ENCODE peak calls at places on chromosomes 16 and 17, in eight cellular contexts. One of them, this sample, is unnamed.

GRCh38 chr16:85172465-85173071 is 60.3 kb upstream of the CIBAR2 start:
- DNase-seq in heart right ventricle: peak; percentile 47
- DNase-seq in lung: no peak
- DNase-seq in CD8-positive, alpha-beta memory T cell: no peak
- DNase-seq in CD8-positive, alpha-beta T cell: no peak
- DNase-seq in A549: peak; percentile 66
- DNase-seq in Peyer's patch: no peak
- DNase-seq in kidney: peak; percentile 74
- DNase-seq in this sample: no peak

GRCh38 chr17:78144736-78145641 is 1.2 kb upstream of the C17orf99 start:
- DNase-seq in heart right ventricle: peak; percentile 64
- DNase-seq in lung: peak; percentile 90
- DNase-seq in CD8-positive, alpha-beta memory T cell: no peak
- DNase-seq in CD8-positive, alpha-beta T cell: no peak
- DNase-seq in A549: no peak
- DNase-seq in Peyer's patch: no peak
- DNase-seq in kidney: peak; percentile 93
- DNase-seq in this sample: no peak

GRCh38 chr17:42456223-42457106 is 2.2 kb upstream of the ATP6V0A1 start:
- DNase-seq in heart right ventricle: no peak
- DNase-seq in lung: no peak
- DNase-seq in CD8-positive, alpha-beta memory T cell: peak; percentile 6
- DNase-seq in CD8-positive, alpha-beta T cell: peak; percentile 17
- DNase-seq in A549: no peak
- DNase-seq in Peyer's patch: peak; percentile 37
- DNase-seq in kidney: no peak
- DNase-seq in this sample: no peak

GRCh38 chr17:47741109-47741792 is 8.2 kb downstream of the TBX21 start:
- DNase-seq in heart right ventricle: no peak
- DNase-seq in lung: peak; percentile 15
- DNase-seq in CD8-positive, alpha-beta memory T cell: no peak
- DNase-seq in CD8-positive, alpha-beta T cell: no peak
- DNase-seq in A549: no peak
- DNase-seq in Peyer's patch: peak; percentile 13
- DNase-seq in kidney: no peak
- DNase-seq in this sample: no peak

GRCh38 chr17:77772461-77772897 is 186.0 kb upstream of the TNRC6C start:
- DNase-seq in heart right ventricle: peak; percentile 76
- DNase-seq in lung: peak; percentile 53
- DNase-seq in CD8-positive, alpha-beta memory T cell: peak; percentile 52
- DNase-seq in CD8-positive, alpha-beta T cell: peak; percentile 67
- DNase-seq in A549: peak; percentile 86
- DNase-seq in Peyer's patch: peak; percentile 62
- DNase-seq in kidney: peak; percentile 73
- DNase-seq in this sample: no peak

GRCh38 chr17:76527430-76528111 is 9.9 kb downstream of the CYGB start:
- DNase-seq in heart right ventricle: peak; percentile 76
- DNase-seq in lung: peak; percentile 57
- DNase-seq in CD8-positive, alpha-beta memory T cell: peak; percentile 30
- DNase-seq in CD8-positive, alpha-beta T cell: peak; percentile 67
- DNase-seq in A549: no peak
- DNase-seq in Peyer's patch: peak; percentile 91
- DNase-seq in kidney: peak; percentile 89
- DNase-seq in this sample: peak; percentile 38

GRCh38 chr17:82370471-82371332 is 863 bp upstream of the UTS2R start:
- DNase-seq in heart right ventricle: no peak
- DNase-seq in lung: no peak
- DNase-seq in CD8-positive, alpha-beta memory T cell: no peak
- DNase-seq in CD8-positive, alpha-beta T cell: no peak
- DNase-seq in A549: no peak
- DNase-seq in Peyer's patch: peak; percentile 32
- DNase-seq in kidney: peak; percentile 69
- DNase-seq in this sample: no peak

GRCh38 chr16:11877374-11877773 is 26.0 kb upstream of the RSL1D1 start:
- DNase-seq in heart right ventricle: no peak
- DNase-seq in lung: no peak
- DNase-seq in CD8-positive, alpha-beta memory T cell: no peak
- DNase-seq in CD8-positive, alpha-beta T cell: no peak
- DNase-seq in A549: no peak
- DNase-seq in Peyer's patch: no peak
- DNase-seq in kidney: no peak
- DNase-seq in this sample: no peak

GRCh38 chr17:48502901-48503300 is 27.9 kb downstream of the HOXB1 start:
- DNase-seq in heart right ventricle: no peak
- DNase-seq in lung: no peak
- DNase-seq in CD8-positive, alpha-beta memory T cell: no peak
- DNase-seq in CD8-positive, alpha-beta T cell: no peak
- DNase-seq in A549: no peak
- DNase-seq in Peyer's patch: no peak
- DNase-seq in kidney: no peak
- DNase-seq in this sample: no peak

GRCh38 chr17:12070561-12070960 is 49.9 kb downstream of the MAP2K4 start:
- DNase-seq in heart right ventricle: no peak
- DNase-seq in lung: no peak
- DNase-seq in CD8-positive, alpha-beta memory T cell: no peak
- DNase-seq in CD8-positive, alpha-beta T cell: no peak
- DNase-seq in A549: no peak
- DNase-seq in Peyer's patch: no peak
- DNase-seq in kidney: no peak
- DNase-seq in this sample: no peak

GRCh38 chr16:53817117-53817516 is 113.2 kb downstream of the FTO start:
- DNase-seq in heart right ventricle: no peak
- DNase-seq in lung: no peak
- DNase-seq in CD8-positive, alpha-beta memory T cell: no peak
- DNase-seq in CD8-positive, alpha-beta T cell: no peak
- DNase-seq in A549: peak; percentile 62
- DNase-seq in Peyer's patch: no peak
- DNase-seq in kidney: no peak
- DNase-seq in this sample: no peak

GRCh38 chr16:75074920-75075687 is 41.5 kb downstream of the LDHD start:
- DNase-seq in heart right ventricle: no peak
- DNase-seq in lung: peak; percentile 33
- DNase-seq in CD8-positive, alpha-beta memory T cell: peak; percentile 84
- DNase-seq in CD8-positive, alpha-beta T cell: peak; percentile 84
- DNase-seq in A549: no peak
- DNase-seq in Peyer's patch: peak; percentile 87
- DNase-seq in kidney: peak; percentile 80
- DNase-seq in this sample: no peak

GRCh38 chr17:17781591-17782424 is 55.0 kb downstream of the SREBF1 start:
- DNase-seq in heart right ventricle: peak; percentile 85
- DNase-seq in lung: peak; percentile 58
- DNase-seq in CD8-positive, alpha-beta memory T cell: peak; percentile 33
- DNase-seq in CD8-positive, alpha-beta T cell: peak; percentile 27
- DNase-seq in A549: peak; percentile 43
- DNase-seq in Peyer's patch: no peak
- DNase-seq in kidney: peak; percentile 92
- DNase-seq in this sample: no peak

GRCh38 chr16:87948119-87948545 is 3.1 kb upstream of the BANP start:
- DNase-seq in heart right ventricle: no peak
- DNase-seq in lung: no peak
- DNase-seq in CD8-positive, alpha-beta memory T cell: no peak
- DNase-seq in CD8-positive, alpha-beta T cell: no peak
- DNase-seq in A549: no peak
- DNase-seq in Peyer's patch: peak; percentile 38
- DNase-seq in kidney: peak; percentile 20
- DNase-seq in this sample: no peak

GRCh38 chr17:21214777-21215541 is 998 bp upstream of the TMEM11 start:
- DNase-seq in heart right ventricle: no peak
- DNase-seq in lung: no peak
- DNase-seq in CD8-positive, alpha-beta memory T cell: no peak
- DNase-seq in CD8-positive, alpha-beta T cell: no peak
- DNase-seq in A549: peak; percentile 28
- DNase-seq in Peyer's patch: no peak
- DNase-seq in kidney: no peak
- DNase-seq in this sample: no peak

GRCh38 chr17:29565643-29566472 is 979 bp downstream of the ABHD15 start:
- DNase-seq in heart right ventricle: peak; percentile 42
- DNase-seq in lung: peak; percentile 46
- DNase-seq in CD8-positive, alpha-beta memory T cell: peak; percentile 39
- DNase-seq in CD8-positive, alpha-beta T cell: peak; percentile 63
- DNase-seq in A549: peak; percentile 70
- DNase-seq in Peyer's patch: peak; percentile 67
- DNase-seq in kidney: peak; percentile 86
- DNase-seq in this sample: no peak

GRCh38 chr17:67868176-67868575 is 42.9 kb downstream of the BPTF start:
- DNase-seq in heart right ventricle: no peak
- DNase-seq in lung: no peak
- DNase-seq in CD8-positive, alpha-beta memory T cell: no peak
- DNase-seq in CD8-positive, alpha-beta T cell: no peak
- DNase-seq in A549: no peak
- DNase-seq in Peyer's patch: no peak
- DNase-seq in kidney: no peak
- DNase-seq in this sample: no peak

GRCh38 chr17:65018612-65019290 is 37.8 kb downstream of the GNA13 start:
- DNase-seq in heart right ventricle: no peak
- DNase-seq in lung: no peak
- DNase-seq in CD8-positive, alpha-beta memory T cell: no peak
- DNase-seq in CD8-positive, alpha-beta T cell: no peak
- DNase-seq in A549: no peak
- DNase-seq in Peyer's patch: no peak
- DNase-seq in kidney: no peak
- DNase-seq in this sample: no peak

GRCh38 chr17:7897090-7897489 is 8.5 kb downstream of the CHD3 start:
- DNase-seq in heart right ventricle: no peak
- DNase-seq in lung: no peak
- DNase-seq in CD8-positive, alpha-beta memory T cell: no peak
- DNase-seq in CD8-positive, alpha-beta T cell: no peak
- DNase-seq in A549: no peak
- DNase-seq in Peyer's patch: no peak
- DNase-seq in kidney: no peak
- DNase-seq in this sample: no peak

GRCh38 chr17:77332034-77332971 is 191.5 kb downstream of the SEC14L1 start:
- DNase-seq in heart right ventricle: no peak
- DNase-seq in lung: peak; percentile 29
- DNase-seq in CD8-positive, alpha-beta memory T cell: peak; percentile 34
- DNase-seq in CD8-positive, alpha-beta T cell: peak; percentile 52
- DNase-seq in A549: no peak
- DNase-seq in Peyer's patch: peak; percentile 69
- DNase-seq in kidney: peak; percentile 59
- DNase-seq in this sample: no peak

GRCh38 chr17:61414141-61414935 is 14.7 kb downstream of the TBX2 start:
- DNase-seq in heart right ventricle: no peak
- DNase-seq in lung: peak; percentile 59
- DNase-seq in CD8-positive, alpha-beta memory T cell: no peak
- DNase-seq in CD8-positive, alpha-beta T cell: peak; percentile 9
- DNase-seq in A549: no peak
- DNase-seq in Peyer's patch: peak; percentile 8
- DNase-seq in kidney: no peak
- DNase-seq in this sample: no peak
- H3K4me1 ChIP-seq in heart right ventricle: peaks cover 29% of the 10 kb centered on the region
- H3K4me1 ChIP-seq in lung: peaks cover 7% of the 10 kb centered on the region
- H3K4me1 ChIP-seq in CD8-positive, alpha-beta memory T cell: peaks cover 5% of the 10 kb centered on the region
- H3K4me1 ChIP-seq in CD8-positive, alpha-beta T cell: peaks cover 21% of the 10 kb centered on the region
- H3K4me1 ChIP-seq in A549: peaks cover 19% of the 10 kb centered on the region
- H3K4me1 ChIP-seq in Peyer's patch: peaks cover 39% of the 10 kb centered on the region
- H3K4me1 ChIP-seq in kidney: peaks cover 9% of the 10 kb centered on the region
- H3K4me1 ChIP-seq in this sample: peaks cover 64% of the 10 kb centered on the region

DNA sequence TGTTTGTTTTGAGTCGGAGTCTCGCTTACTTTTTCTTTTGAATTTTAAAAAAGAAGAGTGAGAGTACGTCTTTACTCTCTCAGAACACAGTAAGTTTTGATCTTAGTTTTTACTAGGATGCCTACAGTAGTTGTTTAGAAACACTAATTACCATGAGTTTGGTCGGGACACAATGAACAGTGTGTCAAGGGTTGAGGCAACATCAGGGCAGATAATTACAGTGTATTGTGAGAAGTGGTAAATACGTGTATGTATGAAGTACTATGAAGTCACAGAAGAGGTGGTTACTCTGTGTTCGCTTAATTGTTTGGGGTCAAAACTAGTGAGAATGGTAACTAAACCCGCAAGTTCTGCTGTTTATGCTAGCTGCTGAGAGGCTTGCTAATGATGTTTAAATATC is 18.2 kb downstream of the PAFAH1B1 start:
- DNase-seq in heart right ventricle: no peak
- DNase-seq in lung: no peak
- DNase-seq in CD8-positive, alpha-beta memory T cell: no peak
- DNase-seq in CD8-positive, alpha-beta T cell: no peak
- DNase-seq in A549: no peak
- DNase-seq in Peyer's patch: no peak
- DNase-seq in kidney: no peak
- DNase-seq in this sample: no peak
- H3K27ac ChIP-seq in heart right ventricle: no peak overlapping the region
- H3K27ac ChIP-seq in lung: no peak overlapping the region
- H3K27ac ChIP-seq in CD8-positive, alpha-beta memory T cell: no peak overlapping the region
- H3K27ac ChIP-seq in CD8-positive, alpha-beta T cell: no peak overlapping the region
- H3K27ac ChIP-seq in A549: no peak overlapping the region
- H3K27ac ChIP-seq in Peyer's patch: no peak overlapping the region
- H3K27ac ChIP-seq in kidney: no peak overlapping the region
- H3K27ac ChIP-seq in this sample: no peak overlapping the region

GRCh38 chr17:80989586-80989913 is 2.1 kb upstream of the CHMP6 start:
- DNase-seq in heart right ventricle: no peak
- DNase-seq in lung: no peak
- DNase-seq in CD8-positive, alpha-beta memory T cell: no peak
- DNase-seq in CD8-positive, alpha-beta T cell: no peak
- DNase-seq in A549: no peak
- DNase-seq in Peyer's patch: no peak
- DNase-seq in kidney: no peak
- DNase-seq in this sample: no peak
- H3K4me1 ChIP-seq in heart right ventricle: peaks cover 20% of the 10 kb centered on the region
- H3K4me1 ChIP-seq in lung: peaks cover 13% of the 10 kb centered on the region
- H3K4me1 ChIP-seq in CD8-positive, alpha-beta memory T cell: peaks cover 35% of the 10 kb centered on the region
- H3K4me1 ChIP-seq in CD8-positive, alpha-beta T cell: peaks cover 32% of the 10 kb centered on the region
- H3K4me1 ChIP-seq in A549: peaks cover 20% of the 10 kb centered on the region
- H3K4me1 ChIP-seq in Peyer's patch: peaks cover 36% of the 10 kb centered on the region
- H3K4me1 ChIP-seq in kidney: peaks cover 29% of the 10 kb centered on the region
- H3K4me1 ChIP-seq in this sample: peaks cover 62% of the 10 kb centered on the region

DNA sequence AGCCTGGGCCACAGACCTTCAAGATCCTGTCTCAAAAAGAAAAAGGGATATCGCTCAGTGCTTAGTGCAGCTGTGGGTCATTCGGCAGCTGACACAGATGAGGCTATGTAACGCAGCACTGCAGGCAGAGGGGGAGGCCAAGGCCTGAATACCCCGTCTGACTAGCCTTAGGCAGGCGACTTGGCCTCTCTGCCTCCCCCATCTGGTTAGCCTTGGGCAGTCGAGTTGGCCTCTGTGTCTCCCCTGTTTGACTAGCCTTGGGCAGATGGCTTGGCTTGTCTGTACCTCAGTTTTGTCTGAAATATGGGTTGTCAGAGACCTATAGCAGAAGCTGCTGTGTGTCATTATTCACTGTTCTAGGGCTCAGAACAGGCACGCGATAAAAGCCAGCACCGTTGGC is 10.0 kb downstream of the SPATA33 start:
- DNase-seq in heart right ventricle: no peak
- DNase-seq in lung: no peak
- DNase-seq in CD8-positive, alpha-beta memory T cell: no peak
- DNase-seq in CD8-positive, alpha-beta T cell: no peak
- DNase-seq in A549: no peak
- DNase-seq in Peyer's patch: no peak
- DNase-seq in kidney: no peak
- DNase-seq in this sample: no peak
- H3K27ac ChIP-seq in heart right ventricle: no peak overlapping the region
- H3K27ac ChIP-seq in lung: no peak overlapping the region
- H3K27ac ChIP-seq in CD8-positive, alpha-beta memory T cell: no peak overlapping the region
- H3K27ac ChIP-seq in CD8-positive, alpha-beta T cell: no peak overlapping the region
- H3K27ac ChIP-seq in A549: no peak overlapping the region
- H3K27ac ChIP-seq in Peyer's patch: no peak overlapping the region
- H3K27ac ChIP-seq in kidney: no peak overlapping the region
- H3K27ac ChIP-seq in this sample: no peak overlapping the region